ENCODE peak calls at places on chromosomes 3 and 15, in four cellular contexts. One of them, this sample, is unnamed.

GRCh38 chr3:157981819-157982218 is 124.4 kb downstream of the SHOX2 start:
- DNase-seq in neural progenitor cell: no peak
- DNase-seq in fibroblast of lung: no peak
- DNase-seq in K562: no peak
- DNase-seq in this sample: no peak

GRCh38 chr15:55721554-55722185 is 21.3 kb downstream of the PRTG start:
- DNase-seq in K562: no peak
- DNase-seq in fibroblast of lung: no peak
- DNase-seq in neural progenitor cell: no peak
- DNase-seq in this sample: no peak

GRCh38 chr3:70108072-70108471 is 108.5 kb downstream of the SAMMSON start:
- DNase-seq in neural progenitor cell: peak
- DNase-seq in K562: peak
- DNase-seq in fibroblast of lung: peak
- DNase-seq in this sample: no peak

GRCh38 chr15:99424978-99425665 is 140.7 kb upstream of the MEF2A start:
- DNase-seq in neural progenitor cell: no peak
- DNase-seq in K562: no peak
- DNase-seq in fibroblast of lung: peak
- DNase-seq in this sample: no peak

GRCh38 chr15:98909968-98910885 is 97.4 kb downstream of the PGPEP1L start:
- DNase-seq in neural progenitor cell: no peak
- DNase-seq in fibroblast of lung: no peak
- DNase-seq in K562: no peak
- DNase-seq in this sample: no peak

GRCh38 chr15:57031605-57032004 is 113.2 kb downstream of the TCF12 start:
- DNase-seq in fibroblast of lung: peak
- DNase-seq in K562: peak
- DNase-seq in neural progenitor cell: no peak
- DNase-seq in this sample: no peak

GRCh38 chr3:8705575-8705974 is 28.0 kb upstream of the CAV3 start:
- DNase-seq in K562: no peak
- DNase-seq in fibroblast of lung: no peak
- DNase-seq in neural progenitor cell: no peak
- DNase-seq in this sample: no peak

GRCh38 chr3:16533928-16534913 is 20.7 kb upstream of the RFTN1 start:
- DNase-seq in fibroblast of lung: peak
- DNase-seq in neural progenitor cell: peak
- DNase-seq in K562: no peak
- DNase-seq in this sample: no peak

GRCh38 chr3:99502871-99503270 is 135.5 kb upstream of the COL8A1 start:
- DNase-seq in fibroblast of lung: peak
- DNase-seq in neural progenitor cell: no peak
- DNase-seq in K562: no peak
- DNase-seq in this sample: no peak

GRCh38 chr3:134652409-134652831 is 1.6 kb upstream of the KY start:
- DNase-seq in K562: no peak
- DNase-seq in fibroblast of lung: no peak
- DNase-seq in neural progenitor cell: no peak
- DNase-seq in this sample: no peak

GRCh38 chr3:26621891-26622633 is 510 bp upstream of the LRRC3B start:
- DNase-seq in K562: no peak
- DNase-seq in neural progenitor cell: peak
- DNase-seq in fibroblast of lung: no peak
- DNase-seq in this sample: no peak

GRCh38 chr15:70597056-70597603 is 166.2 kb downstream of the UACA start:
- DNase-seq in neural progenitor cell: no peak
- DNase-seq in fibroblast of lung: no peak
- DNase-seq in K562: no peak
- DNase-seq in this sample: no peak

GRCh38 chr15:69757186-69757585 is 304.6 kb downstream of the RPLP1 start:
- DNase-seq in neural progenitor cell: no peak
- DNase-seq in fibroblast of lung: no peak
- DNase-seq in K562: no peak
- DNase-seq in this sample: no peak

GRCh38 chr3:78497025-78497424 is 1270.8 kb downstream of the ROBO1 start:
- DNase-seq in K562: no peak
- DNase-seq in fibroblast of lung: no peak
- DNase-seq in neural progenitor cell: no peak
- DNase-seq in this sample: no peak

GRCh38 chr3:56336023-56336422 is 132.2 kb downstream of the ERC2 start:
- DNase-seq in fibroblast of lung: no peak
- DNase-seq in neural progenitor cell: no peak
- DNase-seq in K562: no peak
- DNase-seq in this sample: no peak

GRCh38 chr3:17639257-17639656 is 103.2 kb downstream of the TBC1D5 start:
- DNase-seq in neural progenitor cell: no peak
- DNase-seq in fibroblast of lung: peak
- DNase-seq in K562: no peak
- DNase-seq in this sample: peak

GRCh38 chr15:29935296-29936020 is 113.2 kb upstream of the TJP1 start:
- DNase-seq in K562: no peak
- DNase-seq in fibroblast of lung: no peak
- DNase-seq in neural progenitor cell: no peak
- DNase-seq in this sample: no peak

GRCh38 chr3:191329654-191330308 is 545 bp downstream of the UTS2B start:
- DNase-seq in neural progenitor cell: peak
- DNase-seq in fibroblast of lung: peak
- DNase-seq in K562: peak
- DNase-seq in this sample: no peak

GRCh38 chr3:120710359-120710758 is 28.3 kb upstream of the HGD start:
- DNase-seq in neural progenitor cell: no peak
- DNase-seq in fibroblast of lung: no peak
- DNase-seq in K562: no peak
- DNase-seq in this sample: no peak

GRCh38 chr3:24496529-24497482 is 2.2 kb upstream of the THRB start:
- DNase-seq in K562: peak
- DNase-seq in neural progenitor cell: peak
- DNase-seq in fibroblast of lung: peak
- DNase-seq in this sample: no peak

GRCh38 chr15:72229076-72229946 is 1.7 kb downstream of the PKM start:
- DNase-seq in K562: peak
- DNase-seq in neural progenitor cell: no peak
- DNase-seq in fibroblast of lung: peak
- DNase-seq in this sample: no peak

GRCh38 chr3:129359102-129359461 is 69.4 kb downstream of the EFCAB12 start:
- DNase-seq in K562: no peak
- DNase-seq in neural progenitor cell: no peak
- DNase-seq in fibroblast of lung: no peak
- DNase-seq in this sample: no peak

GRCh38 chr3:136151219-136151618 is 44.9 kb downstream of the MSL2 start:
- DNase-seq in neural progenitor cell: no peak
- DNase-seq in K562: no peak
- DNase-seq in fibroblast of lung: peak
- DNase-seq in this sample: no peak

GRCh38 chr3:1214928-1215327 is 122.1 kb downstream of the CNTN6 start:
- DNase-seq in neural progenitor cell: no peak
- DNase-seq in K562: no peak
- DNase-seq in fibroblast of lung: no peak
- DNase-seq in this sample: no peak

GRCh38 chr3:102936511-102936910 is 501.7 kb downstream of the ZPLD1 start:
- DNase-seq in K562: no peak
- DNase-seq in fibroblast of lung: peak
- DNase-seq in neural progenitor cell: no peak
- DNase-seq in this sample: no peak

GRCh38 chr3:66037986-66038369 is 740 bp downstream of the MAGI1 start:
- DNase-seq in fibroblast of lung: no peak
- DNase-seq in K562: peak
- DNase-seq in neural progenitor cell: peak
- DNase-seq in this sample: no peak

GRCh38 chr3:170458285-170458684 is 39.6 kb downstream of the CLDN11 start:
- DNase-seq in K562: no peak
- DNase-seq in neural progenitor cell: no peak
- DNase-seq in fibroblast of lung: no peak
- DNase-seq in this sample: no peak

GRCh38 chr3:174862666-174863065 is 3.5 kb downstream of the NAALADL2 start:
- DNase-seq in fibroblast of lung: no peak
- DNase-seq in K562: no peak
- DNase-seq in neural progenitor cell: no peak
- DNase-seq in this sample: no peak

GRCh38 chr3:55624238-55624637 is 137.1 kb upstream of the WNT5A start:
- DNase-seq in neural progenitor cell: no peak
- DNase-seq in K562: no peak
- DNase-seq in fibroblast of lung: no peak
- DNase-seq in this sample: peak

GRCh38 chr15:36278219-36278618 is 301.2 kb upstream of the CDIN1 start:
- DNase-seq in K562: peak
- DNase-seq in fibroblast of lung: peak
- DNase-seq in neural progenitor cell: peak
- DNase-seq in this sample: no peak

GRCh38 chr3:169391672-169392071 is 271.8 kb downstream of the MECOM start:
- DNase-seq in K562: no peak
- DNase-seq in neural progenitor cell: no peak
- DNase-seq in fibroblast of lung: no peak
- DNase-seq in this sample: no peak

GRCh38 chr3:196537319-196537984 is 22.3 kb upstream of the SMCO1 start:
- DNase-seq in neural progenitor cell: peak
- DNase-seq in fibroblast of lung: peak
- DNase-seq in K562: peak
- DNase-seq in this sample: no peak

GRCh38 chr15:51697150-51697549 is 15.8 kb downstream of the SCG3 start:
- DNase-seq in K562: peak
- DNase-seq in neural progenitor cell: no peak
- DNase-seq in fibroblast of lung: no peak
- DNase-seq in this sample: no peak

GRCh38 chr3:117454236-117454635 is 744.7 kb downstream of the TUSC7 start:
- DNase-seq in fibroblast of lung: peak
- DNase-seq in K562: no peak
- DNase-seq in neural progenitor cell: no peak
- DNase-seq in this sample: no peak

GRCh38 chr15:60972301-60972700 is 256.8 kb downstream of the RORA start:
- DNase-seq in fibroblast of lung: peak
- DNase-seq in neural progenitor cell: no peak
- DNase-seq in K562: no peak
- DNase-seq in this sample: peak

GRCh38 chr3:18424213-18424861 is 802 bp downstream of the SATB1 start:
- DNase-seq in neural progenitor cell: peak
- DNase-seq in fibroblast of lung: no peak
- DNase-seq in K562: no peak
- DNase-seq in this sample: no peak

GRCh38 chr15:98824595-98824994 is 176.3 kb downstream of the IGF1R start:
- DNase-seq in fibroblast of lung: no peak
- DNase-seq in neural progenitor cell: no peak
- DNase-seq in K562: no peak
- DNase-seq in this sample: no peak

DNA sequence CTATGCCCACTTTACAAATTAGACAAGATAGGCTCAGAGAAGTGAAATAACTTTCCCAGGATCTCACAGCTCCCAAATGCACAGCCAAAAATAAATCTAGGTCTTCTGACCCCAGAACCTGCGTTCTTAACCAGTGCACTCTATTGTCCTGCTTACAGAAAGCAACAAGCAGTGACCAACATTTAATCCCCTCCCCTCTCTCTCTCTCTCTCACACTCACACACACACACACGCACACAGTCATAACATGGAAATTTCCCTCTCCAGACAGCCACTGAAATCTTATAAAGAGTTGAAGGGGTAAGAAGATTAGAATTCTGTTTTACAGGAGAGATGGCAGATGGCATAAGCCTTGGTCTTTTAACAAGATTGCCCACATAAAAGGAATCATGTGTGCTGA is 29.5 kb downstream of the EOGT start:
- DNase-seq in K562: no peak
- DNase-seq in fibroblast of lung: no peak
- DNase-seq in neural progenitor cell: no peak
- DNase-seq in this sample: no peak
- H3K27ac ChIP-seq in K562: no peak
- H3K27ac ChIP-seq in fibroblast of lung: no peak
- H3K27ac ChIP-seq in neural progenitor cell: no peak
- H3K27ac ChIP-seq in this sample: no peak

GRCh38 chr3:13879946-13880810 is at the start of gene WNT7A:
- DNase-seq in K562: peak
- DNase-seq in fibroblast of lung: no peak
- DNase-seq in neural progenitor cell: peak
- DNase-seq in this sample: no peak
- TF ChIP-seq EZH2 in K562: no peak
- TF ChIP-seq EZH2 in fibroblast of lung: no peak
- TF ChIP-seq EZH2 in neural progenitor cell: peak
- TF ChIP-seq EZH2 in this sample: no peak

GRCh38 chr3:114417682-114418081 is 123.9 kb downstream of the TIGIT start:
- DNase-seq in neural progenitor cell: no peak
- DNase-seq in K562: no peak
- DNase-seq in fibroblast of lung: peak
- DNase-seq in this sample: no peak
- H3K27ac ChIP-seq in neural progenitor cell: no peak
- H3K27ac ChIP-seq in K562: no peak
- H3K27ac ChIP-seq in fibroblast of lung: peak
- H3K27ac ChIP-seq in this sample: no peak

DNA sequence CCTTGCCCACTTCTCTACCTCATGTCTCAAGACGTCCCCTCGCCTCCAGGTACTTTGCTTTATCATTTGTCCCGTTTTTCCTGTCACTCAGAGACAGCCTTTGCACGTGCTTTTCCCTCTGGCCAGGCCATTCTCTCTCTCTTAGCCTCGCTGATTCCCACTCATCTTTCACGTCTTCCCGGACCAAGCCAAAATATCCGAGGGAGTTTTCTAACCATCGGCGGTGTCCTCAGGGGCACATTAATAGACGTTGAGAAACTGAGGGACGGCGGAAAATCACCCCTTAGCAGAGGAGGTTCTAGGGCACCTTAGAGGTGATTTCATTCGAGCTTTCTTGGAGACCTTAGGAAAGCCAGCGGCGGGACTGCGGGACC is 551 bp downstream of the SUSD5 start:
- DNase-seq in K562: no peak
- DNase-seq in neural progenitor cell: peak
- DNase-seq in fibroblast of lung: peak
- DNase-seq in this sample: no peak
- TF ChIP-seq EZH2 in K562: no peak
- TF ChIP-seq EZH2 in neural progenitor cell: peak
- TF ChIP-seq EZH2 in fibroblast of lung: peak
- TF ChIP-seq EZH2 in this sample: peak

This sample was measured in keratinocyte.